ENCODE peak calls at places on chromosomes 6 and 20, in seven cellular contexts. One of them, this sample, is unnamed. For H3K4me1, the result is how much of the 10 kb centered on the place peaks cover.

GRCh38 chr6:161370882-161371281 is 97.0 kb upstream of the AGPAT4 start:
- DNase-seq in ascending aorta: no peak
- DNase-seq in hepatocyte: peak
- DNase-seq in aorta: no peak
- DNase-seq in transverse colon: peak
- DNase-seq in neuronal stem cell: peak
- DNase-seq in PC-9: peak
- DNase-seq in this sample: peak

GRCh38 chr6:170130201-170130621 is 160.7 kb downstream of the DLL1 start:
- DNase-seq in ascending aorta: no peak
- DNase-seq in hepatocyte: no peak
- DNase-seq in aorta: peak
- DNase-seq in transverse colon: no peak
- DNase-seq in neuronal stem cell: no peak
- DNase-seq in PC-9: no peak
- DNase-seq in this sample: no peak

GRCh38 chr6:157096522-157096921 is 226.8 kb downstream of the TMEM242 start:
- DNase-seq in ascending aorta: no peak
- DNase-seq in hepatocyte: no peak
- DNase-seq in aorta: no peak
- DNase-seq in transverse colon: no peak
- DNase-seq in neuronal stem cell: no peak
- DNase-seq in PC-9: no peak
- DNase-seq in this sample: no peak

GRCh38 chr6:160387887-160388286 is 39.7 kb downstream of the SLC22A3 start:
- DNase-seq in ascending aorta: no peak
- DNase-seq in hepatocyte: no peak
- DNase-seq in aorta: no peak
- DNase-seq in transverse colon: no peak
- DNase-seq in neuronal stem cell: no peak
- DNase-seq in PC-9: no peak
- DNase-seq in this sample: no peak

GRCh38 chr6:82953871-82954270 is 111.8 kb downstream of the UBE3D start:
- DNase-seq in ascending aorta: no peak
- DNase-seq in hepatocyte: no peak
- DNase-seq in aorta: no peak
- DNase-seq in transverse colon: no peak
- DNase-seq in neuronal stem cell: no peak
- DNase-seq in PC-9: no peak
- DNase-seq in this sample: no peak

GRCh38 chr6:22444335-22444734 is 125.0 kb upstream of the HDGFL1 start:
- DNase-seq in ascending aorta: no peak
- DNase-seq in hepatocyte: peak
- DNase-seq in aorta: no peak
- DNase-seq in transverse colon: no peak
- DNase-seq in neuronal stem cell: no peak
- DNase-seq in PC-9: no peak
- DNase-seq in this sample: no peak

GRCh38 chr6:73509851-73510250 is 11.0 kb downstream of the EEF1A1 start:
- DNase-seq in ascending aorta: no peak
- DNase-seq in hepatocyte: no peak
- DNase-seq in aorta: no peak
- DNase-seq in transverse colon: no peak
- DNase-seq in neuronal stem cell: no peak
- DNase-seq in PC-9: no peak
- DNase-seq in this sample: no peak

GRCh38 chr6:3449750-3450305 is 7.0 kb downstream of the SLC22A23 start:
- DNase-seq in ascending aorta: no peak
- DNase-seq in hepatocyte: no peak
- DNase-seq in aorta: no peak
- DNase-seq in transverse colon: no peak
- DNase-seq in neuronal stem cell: no peak
- DNase-seq in PC-9: no peak
- DNase-seq in this sample: no peak

GRCh38 chr6:48067148-48067709 is 43.8 kb downstream of the PTCHD4 start:
- DNase-seq in ascending aorta: no peak
- DNase-seq in hepatocyte: no peak
- DNase-seq in aorta: no peak
- DNase-seq in transverse colon: no peak
- DNase-seq in neuronal stem cell: no peak
- DNase-seq in PC-9: no peak
- DNase-seq in this sample: no peak

GRCh38 chr20:42218566-42218965 is 600.4 kb upstream of the CHD6 start:
- DNase-seq in ascending aorta: no peak
- DNase-seq in hepatocyte: no peak
- DNase-seq in aorta: no peak
- DNase-seq in transverse colon: no peak
- DNase-seq in neuronal stem cell: no peak
- DNase-seq in PC-9: no peak
- DNase-seq in this sample: no peak

GRCh38 chr6:40181367-40181766 is 247.1 kb upstream of the MOCS1 start:
- DNase-seq in ascending aorta: no peak
- DNase-seq in hepatocyte: no peak
- DNase-seq in aorta: no peak
- DNase-seq in transverse colon: no peak
- DNase-seq in neuronal stem cell: no peak
- DNase-seq in PC-9: no peak
- DNase-seq in this sample: no peak

GRCh38 chr6:217048-217659 is 75.1 kb upstream of the DUSP22 start:
- DNase-seq in ascending aorta: no peak
- DNase-seq in hepatocyte: peak
- DNase-seq in aorta: no peak
- DNase-seq in transverse colon: peak
- DNase-seq in neuronal stem cell: no peak
- DNase-seq in PC-9: peak
- DNase-seq in this sample: no peak

GRCh38 chr20:50682065-50682464 is 9.3 kb downstream of the RIPOR3 start:
- DNase-seq in ascending aorta: no peak
- DNase-seq in hepatocyte: no peak
- DNase-seq in aorta: no peak
- DNase-seq in transverse colon: no peak
- DNase-seq in neuronal stem cell: no peak
- DNase-seq in PC-9: no peak
- DNase-seq in this sample: no peak

GRCh38 chr6:142828030-142828429 is 116.9 kb downstream of the HIVEP2 start:
- DNase-seq in ascending aorta: no peak
- DNase-seq in hepatocyte: peak
- DNase-seq in aorta: no peak
- DNase-seq in transverse colon: no peak
- DNase-seq in neuronal stem cell: no peak
- DNase-seq in PC-9: no peak
- DNase-seq in this sample: no peak

GRCh38 chr6:87274660-87275273 is 47.6 kb upstream of the SMIM8 start:
- DNase-seq in ascending aorta: no peak
- DNase-seq in hepatocyte: peak
- DNase-seq in aorta: no peak
- DNase-seq in transverse colon: no peak
- DNase-seq in neuronal stem cell: no peak
- DNase-seq in PC-9: no peak
- DNase-seq in this sample: no peak

GRCh38 chr20:34705383-34706021 is 1.4 kb downstream of the TP53INP2 start:
- DNase-seq in ascending aorta: no peak
- DNase-seq in hepatocyte: peak
- DNase-seq in aorta: no peak
- DNase-seq in transverse colon: peak
- DNase-seq in neuronal stem cell: no peak
- DNase-seq in PC-9: peak
- DNase-seq in this sample: no peak

GRCh38 chr20:40669692-40670091 is 19.3 kb downstream of the MAFB start:
- DNase-seq in ascending aorta: no peak
- DNase-seq in hepatocyte: no peak
- DNase-seq in aorta: no peak
- DNase-seq in transverse colon: no peak
- DNase-seq in neuronal stem cell: no peak
- DNase-seq in PC-9: no peak
- DNase-seq in this sample: no peak

GRCh38 chr20:11716239-11716944 is 201.3 kb upstream of the BTBD3 start:
- DNase-seq in ascending aorta: no peak
- DNase-seq in hepatocyte: peak
- DNase-seq in aorta: no peak
- DNase-seq in transverse colon: no peak
- DNase-seq in neuronal stem cell: no peak
- DNase-seq in PC-9: peak
- DNase-seq in this sample: no peak

GRCh38 chr20:53752971-53753879 is 159.6 kb upstream of the ZNF217 start:
- DNase-seq in ascending aorta: no peak
- DNase-seq in hepatocyte: no peak
- DNase-seq in aorta: no peak
- DNase-seq in transverse colon: no peak
- DNase-seq in neuronal stem cell: no peak
- DNase-seq in PC-9: peak
- DNase-seq in this sample: no peak
- H3K4me1 ChIP-seq in ascending aorta: under half
- H3K4me1 ChIP-seq in hepatocyte: under half
- H3K4me1 ChIP-seq in aorta: under half
- H3K4me1 ChIP-seq in transverse colon: under half
- H3K4me1 ChIP-seq in neuronal stem cell: under half
- H3K4me1 ChIP-seq in PC-9: half or more
- H3K4me1 ChIP-seq in this sample: half or more

GRCh38 chr6:164478426-164478825 is 831.0 kb downstream of the C6orf118 start:
- DNase-seq in ascending aorta: no peak
- DNase-seq in hepatocyte: no peak
- DNase-seq in aorta: no peak
- DNase-seq in transverse colon: no peak
- DNase-seq in neuronal stem cell: no peak
- DNase-seq in PC-9: no peak
- DNase-seq in this sample: no peak

GRCh38 chr6:164477790-164478189 is 831.6 kb downstream of the C6orf118 start:
- DNase-seq in ascending aorta: no peak
- DNase-seq in hepatocyte: no peak
- DNase-seq in aorta: no peak
- DNase-seq in transverse colon: no peak
- DNase-seq in neuronal stem cell: no peak
- DNase-seq in PC-9: no peak
- DNase-seq in this sample: no peak

DNA sequence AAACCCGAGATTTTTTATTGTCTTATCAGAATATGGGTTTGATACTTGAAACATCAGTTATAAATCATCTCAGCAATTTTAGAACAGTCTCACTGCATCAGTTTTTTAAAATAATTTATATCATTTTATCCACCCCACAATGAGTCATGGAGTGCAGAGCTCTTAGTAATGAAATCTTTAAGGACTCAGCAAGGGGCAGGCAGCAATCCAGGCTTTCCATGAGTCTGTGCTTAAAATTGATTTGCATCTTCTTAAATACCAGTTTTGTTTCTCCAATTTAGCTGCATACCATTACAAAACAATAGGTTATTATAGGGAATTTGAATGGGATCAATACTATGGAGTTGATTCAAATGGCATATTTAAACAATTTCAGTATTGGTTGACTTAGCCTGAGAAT is 832.3 kb downstream of the C6orf118 start:
- DNase-seq in ascending aorta: no peak
- DNase-seq in hepatocyte: no peak
- DNase-seq in aorta: no peak
- DNase-seq in transverse colon: no peak
- DNase-seq in neuronal stem cell: no peak
- DNase-seq in PC-9: no peak
- DNase-seq in this sample: no peak
- H3K27ac ChIP-seq in ascending aorta: no peak
- H3K27ac ChIP-seq in hepatocyte: no peak
- H3K27ac ChIP-seq in aorta: no peak
- H3K27ac ChIP-seq in transverse colon: no peak
- H3K27ac ChIP-seq in neuronal stem cell: no peak
- H3K27ac ChIP-seq in PC-9: no peak
- H3K27ac ChIP-seq in this sample: no peak

DNA sequence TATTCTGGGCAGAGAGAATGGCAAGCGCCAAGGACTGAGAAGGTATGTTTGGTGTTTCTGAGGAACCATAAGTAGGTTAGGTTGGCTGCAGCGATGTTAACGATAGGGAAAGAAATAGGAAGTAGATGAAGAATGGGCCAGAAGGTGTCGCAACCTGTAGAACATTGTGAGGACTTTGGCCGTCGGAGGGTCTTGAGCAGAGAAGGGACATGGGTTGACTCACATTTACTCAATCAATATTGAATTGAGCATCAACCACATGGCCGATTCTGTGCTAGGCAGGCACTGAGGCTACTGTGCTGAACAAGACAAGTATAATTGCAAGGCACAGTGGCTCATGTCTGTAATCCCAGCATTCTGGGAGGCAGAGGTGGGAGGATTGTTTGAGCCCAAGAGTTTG is 26.8 kb upstream of the RPN2 start:
- DNase-seq in ascending aorta: no peak
- DNase-seq in hepatocyte: no peak
- DNase-seq in aorta: no peak
- DNase-seq in transverse colon: no peak
- DNase-seq in neuronal stem cell: no peak
- DNase-seq in PC-9: no peak
- DNase-seq in this sample: no peak
- H3K4me1 ChIP-seq in ascending aorta: under half
- H3K4me1 ChIP-seq in hepatocyte: under half
- H3K4me1 ChIP-seq in aorta: under half
- H3K4me1 ChIP-seq in transverse colon: under half
- H3K4me1 ChIP-seq in neuronal stem cell: under half
- H3K4me1 ChIP-seq in PC-9: under half
- H3K4me1 ChIP-seq in this sample: under half

DNA sequence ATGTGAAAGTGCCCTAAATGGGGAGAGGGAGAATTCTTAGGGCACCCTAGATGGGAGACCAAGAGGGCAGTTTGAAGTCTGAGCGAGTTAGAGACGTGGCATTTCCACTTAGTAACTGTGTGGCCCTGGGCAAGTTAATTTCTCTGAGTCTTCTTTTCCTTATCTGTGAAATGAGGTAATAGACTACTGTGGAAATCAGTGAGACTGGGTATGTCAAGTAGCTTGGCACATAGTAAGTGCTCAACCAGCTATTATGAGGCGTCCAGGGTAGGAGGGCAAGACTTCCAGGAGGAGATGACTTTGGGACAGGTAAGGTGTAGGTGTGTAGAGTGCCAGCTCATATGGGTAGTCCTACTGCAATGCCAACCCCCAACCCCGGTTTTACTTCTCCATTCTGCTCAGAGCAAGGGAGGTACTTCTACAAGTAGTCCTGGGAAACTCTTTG is 770 bp downstream of the KIF3B start:
- DNase-seq in ascending aorta: no peak
- DNase-seq in hepatocyte: no peak
- DNase-seq in aorta: no peak
- DNase-seq in transverse colon: no peak
- DNase-seq in neuronal stem cell: no peak
- DNase-seq in PC-9: no peak
- DNase-seq in this sample: no peak
- H3K27ac ChIP-seq in ascending aorta: peak
- H3K27ac ChIP-seq in hepatocyte: peak
- H3K27ac ChIP-seq in aorta: no peak
- H3K27ac ChIP-seq in transverse colon: peak
- H3K27ac ChIP-seq in neuronal stem cell: no peak
- H3K27ac ChIP-seq in PC-9: no peak
- H3K27ac ChIP-seq in this sample: peak

DNA sequence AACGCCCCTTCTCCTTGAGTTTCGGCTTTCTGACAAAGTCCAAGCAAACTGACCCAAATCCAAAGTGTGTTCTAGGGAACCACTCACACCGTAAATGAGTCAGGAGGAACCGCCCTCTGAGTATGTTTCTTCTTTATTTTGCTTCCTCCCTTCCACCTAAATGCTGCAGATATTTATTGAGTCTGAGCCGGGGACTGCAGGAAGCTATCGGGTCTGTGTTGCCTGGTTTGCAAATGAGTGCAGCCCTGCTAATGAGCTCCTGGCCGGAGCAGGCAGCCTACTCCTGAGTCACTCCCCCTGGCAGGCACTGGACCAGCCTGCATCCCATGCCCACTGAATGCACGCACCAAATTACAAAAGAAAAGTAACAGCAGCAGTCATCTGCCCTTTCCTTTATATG is 323.6 kb upstream of the JARID2 start:
- DNase-seq in ascending aorta: no peak
- DNase-seq in hepatocyte: no peak
- DNase-seq in aorta: no peak
- DNase-seq in transverse colon: no peak
- DNase-seq in neuronal stem cell: no peak
- DNase-seq in PC-9: no peak
- DNase-seq in this sample: no peak
- H3K4me1 ChIP-seq in ascending aorta: under half
- H3K4me1 ChIP-seq in hepatocyte: under half
- H3K4me1 ChIP-seq in aorta: under half
- H3K4me1 ChIP-seq in transverse colon: under half
- H3K4me1 ChIP-seq in neuronal stem cell: under half
- H3K4me1 ChIP-seq in PC-9: under half
- H3K4me1 ChIP-seq in this sample: under half

This sample was measured in CD8-positive, alpha-beta memory T cell.